ENCODE peak calls at places on chromosomes 16 and 17, in seven cellular contexts. One of them, this sample, is unnamed.

GRCh38 chr16:70611785-70612303 is 34.5 kb upstream of the IL34 start:
- DNase-seq in AG10803: no peak
- DNase-seq in cardiac muscle cell: no peak
- DNase-seq in cardiac fibroblast: no peak
- DNase-seq in tibial artery: no peak
- DNase-seq in GM12865: no peak
- DNase-seq in fibroblast of pulmonary artery: no peak
- DNase-seq in this sample: no peak

GRCh38 chr16:68269793-68270192 is 5.5 kb downstream of the SLC7A6 start:
- DNase-seq in tibial artery: no peak
- DNase-seq in GM12865: no peak
- DNase-seq in AG10803: no peak
- DNase-seq in cardiac muscle cell: no peak
- DNase-seq in cardiac fibroblast: no peak
- DNase-seq in fibroblast of pulmonary artery: no peak
- DNase-seq in this sample: no peak

GRCh38 chr16:89168381-89169189 is 3.0 kb upstream of the CDH15 start:
- DNase-seq in AG10803: no peak
- DNase-seq in GM12865: no peak
- DNase-seq in cardiac muscle cell: no peak
- DNase-seq in tibial artery: no peak
- DNase-seq in fibroblast of pulmonary artery: peak
- DNase-seq in cardiac fibroblast: no peak
- DNase-seq in this sample: no peak

GRCh38 chr17:21098934-21099687 is 27.7 kb upstream of the DHRS7B start:
- DNase-seq in AG10803: peak
- DNase-seq in tibial artery: no peak
- DNase-seq in fibroblast of pulmonary artery: peak
- DNase-seq in cardiac muscle cell: peak
- DNase-seq in GM12865: peak
- DNase-seq in cardiac fibroblast: peak
- DNase-seq in this sample: peak

GRCh38 chr16:55467898-55468297 is 11.1 kb upstream of the MMP2 start:
- DNase-seq in cardiac muscle cell: no peak
- DNase-seq in tibial artery: peak
- DNase-seq in GM12865: no peak
- DNase-seq in cardiac fibroblast: no peak
- DNase-seq in fibroblast of pulmonary artery: no peak
- DNase-seq in AG10803: no peak
- DNase-seq in this sample: no peak

GRCh38 chr16:72963921-72964320 is 84.0 kb downstream of the ZFHX3 start:
- DNase-seq in cardiac muscle cell: no peak
- DNase-seq in cardiac fibroblast: peak
- DNase-seq in tibial artery: no peak
- DNase-seq in GM12865: no peak
- DNase-seq in fibroblast of pulmonary artery: peak
- DNase-seq in AG10803: peak
- DNase-seq in this sample: no peak

GRCh38 chr17:2893422-2893914 is 97.2 kb downstream of the RAP1GAP2 start:
- DNase-seq in AG10803: no peak
- DNase-seq in GM12865: no peak
- DNase-seq in tibial artery: no peak
- DNase-seq in fibroblast of pulmonary artery: no peak
- DNase-seq in cardiac muscle cell: no peak
- DNase-seq in cardiac fibroblast: no peak
- DNase-seq in this sample: no peak

GRCh38 chr17:49093131-49093530 is 39.4 kb upstream of the B4GALNT2 start:
- DNase-seq in tibial artery: no peak
- DNase-seq in cardiac fibroblast: no peak
- DNase-seq in AG10803: no peak
- DNase-seq in fibroblast of pulmonary artery: no peak
- DNase-seq in cardiac muscle cell: no peak
- DNase-seq in GM12865: no peak
- DNase-seq in this sample: no peak

GRCh38 chr17:30256756-30257506 is 21.4 kb upstream of the SLC6A4 start:
- DNase-seq in fibroblast of pulmonary artery: peak
- DNase-seq in tibial artery: no peak
- DNase-seq in GM12865: no peak
- DNase-seq in cardiac fibroblast: peak
- DNase-seq in cardiac muscle cell: no peak
- DNase-seq in AG10803: peak
- DNase-seq in this sample: peak

GRCh38 chr17:73591278-73592078 is 52.8 kb downstream of the SDK2 start:
- DNase-seq in cardiac muscle cell: no peak
- DNase-seq in GM12865: peak
- DNase-seq in tibial artery: no peak
- DNase-seq in AG10803: no peak
- DNase-seq in cardiac fibroblast: no peak
- DNase-seq in fibroblast of pulmonary artery: no peak
- DNase-seq in this sample: no peak

GRCh38 chr16:22813946-22814325 is at the start of gene HS3ST2:
- DNase-seq in cardiac fibroblast: peak
- DNase-seq in fibroblast of pulmonary artery: peak
- DNase-seq in AG10803: peak
- DNase-seq in tibial artery: peak
- DNase-seq in cardiac muscle cell: peak
- DNase-seq in GM12865: no peak
- DNase-seq in this sample: no peak

GRCh38 chr17:60305141-60305540 is 86.8 kb downstream of the USP32 start:
- DNase-seq in cardiac muscle cell: no peak
- DNase-seq in fibroblast of pulmonary artery: no peak
- DNase-seq in cardiac fibroblast: peak
- DNase-seq in AG10803: no peak
- DNase-seq in GM12865: peak
- DNase-seq in tibial artery: no peak
- DNase-seq in this sample: no peak

GRCh38 chr16:75003931-75004330 is 5.1 kb downstream of the ZNRF1 start:
- DNase-seq in GM12865: no peak
- DNase-seq in cardiac muscle cell: no peak
- DNase-seq in fibroblast of pulmonary artery: no peak
- DNase-seq in AG10803: no peak
- DNase-seq in tibial artery: no peak
- DNase-seq in cardiac fibroblast: no peak
- DNase-seq in this sample: no peak

GRCh38 chr17:44307387-44308186 is 814 bp upstream of the RUNDC3A start:
- DNase-seq in fibroblast of pulmonary artery: peak
- DNase-seq in GM12865: no peak
- DNase-seq in cardiac fibroblast: peak
- DNase-seq in AG10803: peak
- DNase-seq in tibial artery: no peak
- DNase-seq in cardiac muscle cell: peak
- DNase-seq in this sample: peak

GRCh38 chr17:64296246-64296645 is 33.2 kb upstream of the TEX2 start:
- DNase-seq in cardiac muscle cell: no peak
- DNase-seq in AG10803: no peak
- DNase-seq in fibroblast of pulmonary artery: no peak
- DNase-seq in tibial artery: no peak
- DNase-seq in cardiac fibroblast: no peak
- DNase-seq in GM12865: no peak
- DNase-seq in this sample: no peak

GRCh38 chr16:77307764-77308561 is 108.8 kb downstream of the SYCE1L start:
- DNase-seq in GM12865: no peak
- DNase-seq in cardiac fibroblast: peak
- DNase-seq in AG10803: peak
- DNase-seq in fibroblast of pulmonary artery: peak
- DNase-seq in cardiac muscle cell: no peak
- DNase-seq in tibial artery: no peak
- DNase-seq in this sample: peak

GRCh38 chr16:58678716-58679115 is 5.9 kb downstream of the SLC38A7 start:
- DNase-seq in cardiac fibroblast: peak
- DNase-seq in fibroblast of pulmonary artery: peak
- DNase-seq in GM12865: peak
- DNase-seq in AG10803: peak
- DNase-seq in tibial artery: no peak
- DNase-seq in cardiac muscle cell: no peak
- DNase-seq in this sample: peak

GRCh38 chr17:968812-969766 is 10.5 kb downstream of the NXN start:
- DNase-seq in AG10803: no peak
- DNase-seq in cardiac fibroblast: no peak
- DNase-seq in GM12865: no peak
- DNase-seq in tibial artery: no peak
- DNase-seq in fibroblast of pulmonary artery: no peak
- DNase-seq in cardiac muscle cell: no peak
- DNase-seq in this sample: no peak
- H3K4me3 ChIP-seq in AG10803: peak
- H3K4me3 ChIP-seq in cardiac fibroblast: no peak
- H3K4me3 ChIP-seq in GM12865: no peak
- H3K4me3 ChIP-seq in tibial artery: no peak
- H3K4me3 ChIP-seq in fibroblast of pulmonary artery: no peak
- H3K4me3 ChIP-seq in cardiac muscle cell: no peak
- H3K4me3 ChIP-seq in this sample: no peak

GRCh38 chr17:7220593-7221280 is 999 bp downstream of the ACADVL start:
- DNase-seq in GM12865: peak
- DNase-seq in cardiac muscle cell: peak
- DNase-seq in cardiac fibroblast: peak
- DNase-seq in tibial artery: no peak
- DNase-seq in fibroblast of pulmonary artery: peak
- DNase-seq in AG10803: peak
- DNase-seq in this sample: peak
- TF ChIP-seq CTCF in GM12865: peak
- TF ChIP-seq CTCF in cardiac muscle cell: peak
- TF ChIP-seq CTCF in cardiac fibroblast: peak
- TF ChIP-seq CTCF in tibial artery: peak
- TF ChIP-seq CTCF in fibroblast of pulmonary artery: peak
- TF ChIP-seq CTCF in AG10803: peak
- TF ChIP-seq CTCF in this sample: peak

GRCh38 chr16:30609928-30610839 is at the start of gene ZNF689:
- DNase-seq in fibroblast of pulmonary artery: peak
- DNase-seq in GM12865: peak
- DNase-seq in AG10803: peak
- DNase-seq in cardiac fibroblast: peak
- DNase-seq in tibial artery: peak
- DNase-seq in cardiac muscle cell: peak
- DNase-seq in this sample: peak
- H3K4me3 ChIP-seq in fibroblast of pulmonary artery: peak
- H3K4me3 ChIP-seq in GM12865: peak
- H3K4me3 ChIP-seq in AG10803: peak
- H3K4me3 ChIP-seq in cardiac fibroblast: peak
- H3K4me3 ChIP-seq in tibial artery: peak
- H3K4me3 ChIP-seq in cardiac muscle cell: peak
- H3K4me3 ChIP-seq in this sample: peak

DNA sequence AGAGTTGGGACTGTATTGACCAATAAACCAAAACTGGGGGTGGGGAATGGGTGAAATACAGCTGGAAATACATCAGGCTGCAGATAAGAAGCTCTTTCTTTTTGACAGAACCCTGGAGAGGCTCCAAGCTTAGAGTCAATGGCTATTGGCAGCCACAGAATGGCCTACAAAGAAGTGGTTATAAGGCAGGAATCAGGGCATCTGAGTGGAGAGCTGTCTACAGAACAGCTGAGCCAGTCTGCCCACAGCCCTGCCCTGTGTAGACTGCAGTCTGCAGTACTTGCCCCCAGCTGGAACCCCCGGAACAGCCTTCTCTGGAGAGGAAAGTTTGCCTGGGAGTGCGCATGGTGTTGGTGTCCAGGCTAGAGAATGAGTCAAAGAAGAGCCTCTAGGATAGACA is 100.4 kb downstream of the STX8 start:
- DNase-seq in fibroblast of pulmonary artery: peak
- DNase-seq in cardiac muscle cell: no peak
- DNase-seq in cardiac fibroblast: peak
- DNase-seq in tibial artery: no peak
- DNase-seq in AG10803: no peak
- DNase-seq in GM12865: no peak
- DNase-seq in this sample: peak
- TF ChIP-seq CTCF in fibroblast of pulmonary artery: no peak
- TF ChIP-seq CTCF in cardiac muscle cell: no peak
- TF ChIP-seq CTCF in cardiac fibroblast: no peak
- TF ChIP-seq CTCF in tibial artery: no peak
- TF ChIP-seq CTCF in AG10803: no peak
- TF ChIP-seq CTCF in GM12865: no peak
- TF ChIP-seq CTCF in this sample: no peak

GRCh38 chr17:59002848-59003247 is 103.8 kb downstream of the TRIM37 start:
- DNase-seq in cardiac muscle cell: no peak
- DNase-seq in GM12865: no peak
- DNase-seq in AG10803: peak
- DNase-seq in cardiac fibroblast: no peak
- DNase-seq in fibroblast of pulmonary artery: no peak
- DNase-seq in tibial artery: no peak
- DNase-seq in this sample: no peak

GRCh38 chr17:59000022-59000421 is 106.7 kb downstream of the TRIM37 start:
- DNase-seq in fibroblast of pulmonary artery: no peak
- DNase-seq in GM12865: no peak
- DNase-seq in AG10803: no peak
- DNase-seq in cardiac fibroblast: no peak
- DNase-seq in tibial artery: no peak
- DNase-seq in cardiac muscle cell: no peak
- DNase-seq in this sample: no peak

GRCh38 chr17:59003860-59004259 is 102.8 kb downstream of the TRIM37 start:
- DNase-seq in tibial artery: no peak
- DNase-seq in cardiac muscle cell: no peak
- DNase-seq in GM12865: no peak
- DNase-seq in cardiac fibroblast: no peak
- DNase-seq in fibroblast of pulmonary artery: no peak
- DNase-seq in AG10803: no peak
- DNase-seq in this sample: no peak

GRCh38 chr17:59001158-59001814 is 105.4 kb downstream of the TRIM37 start:
- DNase-seq in cardiac muscle cell: no peak
- DNase-seq in fibroblast of pulmonary artery: peak
- DNase-seq in tibial artery: no peak
- DNase-seq in cardiac fibroblast: peak
- DNase-seq in AG10803: peak
- DNase-seq in GM12865: peak
- DNase-seq in this sample: peak

GRCh38 chr17:59002126-59002525 is 104.6 kb downstream of the TRIM37 start:
- DNase-seq in GM12865: peak
- DNase-seq in cardiac muscle cell: no peak
- DNase-seq in fibroblast of pulmonary artery: no peak
- DNase-seq in tibial artery: no peak
- DNase-seq in AG10803: no peak
- DNase-seq in cardiac fibroblast: no peak
- DNase-seq in this sample: no peak
- H3K4me3 ChIP-seq in GM12865: peak
- H3K4me3 ChIP-seq in cardiac muscle cell: no peak
- H3K4me3 ChIP-seq in fibroblast of pulmonary artery: no peak
- H3K4me3 ChIP-seq in tibial artery: no peak
- H3K4me3 ChIP-seq in AG10803: no peak
- H3K4me3 ChIP-seq in cardiac fibroblast: no peak
- H3K4me3 ChIP-seq in this sample: no peak

GRCh38 chr16:56609463-56609921 is 1.1 kb downstream of the MT2A start:
- DNase-seq in AG10803: peak
- DNase-seq in cardiac fibroblast: peak
- DNase-seq in cardiac muscle cell: no peak
- DNase-seq in tibial artery: peak
- DNase-seq in GM12865: peak
- DNase-seq in fibroblast of pulmonary artery: peak
- DNase-seq in this sample: peak
- TF ChIP-seq CTCF in AG10803: peak
- TF ChIP-seq CTCF in cardiac fibroblast: no peak
- TF ChIP-seq CTCF in cardiac muscle cell: no peak
- TF ChIP-seq CTCF in tibial artery: peak
- TF ChIP-seq CTCF in GM12865: no peak
- TF ChIP-seq CTCF in fibroblast of pulmonary artery: no peak
- TF ChIP-seq CTCF in this sample: no peak